ENCODE peak calls at places on chromosomes 5 and 9, in four cellular contexts. G is right cardiac atrium, X is stomach, B is left ventricle myocardium inferior. C is an unnamed sample.

GRCh38 chr5:32710859-32711692 is at the start of gene NPR3:
- DNase-seq in B (peak), G (peak), X (no peak), C (peak)

GRCh38 chr9:87405677-87406544 is 91.8 kb upstream of the DAPK1 start:
- DNase-seq in X (no peak), G (peak), B (no peak), C (peak)

GRCh38 chr9:124000161-124000783 is 11.3 kb upstream of the LHX2 start:
- DNase-seq in X (no peak), B (no peak), G (no peak), C (peak)

GRCh38 chr9:22307013-22307711 is 139.5 kb upstream of the DMRTA1 start:
- DNase-seq in G (no peak), X (peak), B (no peak), C (no peak)

GRCh38 chr5:163682226-163682625 is 176.8 kb downstream of the MAT2B start:
- DNase-seq in X (no peak), B (no peak), G (no peak), C (no peak)

GRCh38 chr5:140131967-140132409 is 6.3 kb downstream of the IGIP start:
- DNase-seq in B (no peak), X (peak), G (peak), C (peak)

GRCh38 chr9:89442981-89443817 is 54.7 kb downstream of the SEMA4D start:
- DNase-seq in G (no peak), X (no peak), B (no peak), C (peak)

GRCh38 chr5:142922223-142922952 is 152.2 kb downstream of the ARHGAP26 start:
- DNase-seq in G (no peak), B (no peak), X (no peak), C (no peak)

GRCh38 chr5:125976421-125977060 is 446.7 kb upstream of the GRAMD2B start:
- DNase-seq in X (no peak), B (no peak), G (no peak), C (no peak)

GRCh38 chr5:176730815-176731475 is 79.4 kb upstream of the UNC5A start:
- DNase-seq in B (no peak), X (no peak), G (no peak), C (no peak)

GRCh38 chr5:126849101-126849678 is 72.3 kb downstream of the LMNB1 start:
- DNase-seq in X (no peak), G (peak), B (no peak), C (no peak)

GRCh38 chr9:113682297-113682771 is 193.8 kb upstream of the ZNF618 start:
- DNase-seq in B (peak), X (peak), G (peak), C (no peak)

C was measured in kidney.